ENCODE peak calls at places on chromosomes 1 and 21, in six cellular contexts. S is AG10803; W is adipocyte; Z is CD4-positive, alpha-beta memory T cell; L is uterus; H is keratinocyte. T is an unnamed sample.

GRCh38 chr1:66446261-66447001 is 87.5 kb upstream of the SGIP1 start:
- DNase-seq in S (peak), W (peak), Z (peak), L (peak), H (no peak), T (no peak)

GRCh38 chr1:108570128-108570527 is 10.2 kb downstream of the EEIG2 start:
- DNase-seq in S (peak), W (no peak), Z (peak), L (no peak), H (no peak), T (no peak)

GRCh38 chr1:56404561-56405030 is 174.8 kb downstream of the PLPP3 start:
- DNase-seq in S (peak), W (peak), Z (no peak), L (no peak), H (no peak), T (no peak)

GRCh38 chr1:18614011-18614735 is 16.5 kb upstream of the PAX7 start:
- DNase-seq in S (no peak), W (no peak), Z (no peak), L (no peak), H (no peak), T (no peak)

GRCh38 chr1:159188375-159188788 is 16.3 kb upstream of the ACKR1 start:
- DNase-seq in S (peak), W (peak), Z (no peak), L (peak), H (no peak), T (peak)

GRCh38 chr1:38671221-38671620 is 188.4 kb downstream of the RRAGC start:
- DNase-seq in S (no peak), W (no peak), Z (no peak), L (no peak), H (no peak), T (no peak)

GRCh38 chr1:53420331-53420730 is 38.9 kb upstream of the DMRTB1 start:
- DNase-seq in S (peak), W (no peak), Z (no peak), L (no peak), H (no peak), T (no peak)

GRCh38 chr1:8219530-8219929 is 98.4 kb upstream of the SLC45A1 start:
- DNase-seq in S (peak), W (no peak), Z (no peak), L (no peak), H (no peak), T (no peak)

GRCh38 chr1:228151526-228151925 is 1.8 kb downstream of the GJC2 start:
- DNase-seq in S (no peak), W (no peak), Z (peak), L (peak), H (no peak), T (peak)

GRCh38 chr1:200211157-200211556 is 183.6 kb downstream of the NR5A2 start:
- DNase-seq in S (peak), W (peak), Z (no peak), L (no peak), H (no peak), T (no peak)

GRCh38 chr1:167328306-167328705 is 107.6 kb downstream of the POU2F1 start:
- DNase-seq in S (no peak), W (no peak), Z (no peak), L (no peak), H (no peak), T (no peak)

GRCh38 chr1:37449936-37450335 is 24.4 kb upstream of the ZC3H12A start:
- DNase-seq in S (peak), W (no peak), Z (no peak), L (no peak), H (no peak), T (no peak)

GRCh38 chr1:230548997-230549396 is 93.3 kb upstream of the COG2 start:
- DNase-seq in S (no peak), W (no peak), Z (no peak), L (no peak), H (no peak), T (no peak)

GRCh38 chr1:248847181-248847955 is 9.3 kb downstream of the ZNF672 start:
- DNase-seq in S (no peak), W (no peak), Z (no peak), L (no peak), H (no peak), T (no peak)

GRCh38 chr21:38367646-38368045 is 110.9 kb downstream of the KCNJ15 start:
- DNase-seq in S (no peak), W (no peak), Z (no peak), L (no peak), H (no peak), T (no peak)

GRCh38 chr1:195721210-195721971 is 886.8 kb downstream of the KCNT2 start:
- DNase-seq in S (no peak), W (no peak), Z (peak), L (no peak), H (no peak), T (no peak)

GRCh38 chr21:17780539-17780938 is 38.6 kb downstream of the C21orf91 start:
- DNase-seq in S (no peak), W (no peak), Z (peak), L (no peak), H (peak), T (no peak)

GRCh38 chr1:10634075-10634427 is 159.3 kb downstream of the PEX14 start:
- DNase-seq in S (no peak), W (no peak), Z (no peak), L (peak), H (no peak), T (no peak)

GRCh38 chr1:7669559-7670208 is 101.4 kb upstream of the VAMP3 start:
- DNase-seq in S (peak), W (peak), Z (peak), L (no peak), H (no peak), T (no peak)

GRCh38 chr1:225691377-225691776 is 38.5 kb upstream of the ENAH start:
- DNase-seq in S (peak), W (peak), Z (no peak), L (no peak), H (no peak), T (no peak)

GRCh38 chr1:2258996-2259395 is 30.9 kb downstream of the SKI start:
- DNase-seq in S (no peak), W (no peak), Z (peak), L (no peak), H (no peak), T (no peak)

GRCh38 chr1:205301220-205301821 is 20.2 kb downstream of the NUAK2 start:
- DNase-seq in S (peak), W (peak), Z (no peak), L (no peak), H (no peak), T (peak)

GRCh38 chr1:234853906-234854647 is 244.1 kb upstream of the IRF2BP2 start:
- DNase-seq in S (peak), W (peak), Z (no peak), L (no peak), H (no peak), T (no peak)

GRCh38 chr1:13585599-13585965 is 1.9 kb downstream of the PDPN start:
- DNase-seq in S (no peak), W (no peak), Z (no peak), L (no peak), H (no peak), T (no peak)
- H3K4me3 ChIP-seq in S (no peak), W (peak), Z (no peak), L (no peak), H (peak), T (no peak)

GRCh38 chr21:33114276-33114675 is 44.3 kb downstream of the OLIG1 start:
- DNase-seq in S (no peak), W (no peak), Z (no peak), L (no peak), H (no peak), T (no peak)

GRCh38 chr21:33112670-33113596 is 43.0 kb downstream of the OLIG1 start:
- DNase-seq in S (no peak), W (no peak), Z (no peak), L (no peak), H (no peak), T (no peak)

GRCh38 chr21:33117268-33117888 is 47.4 kb downstream of the OLIG1 start:
- DNase-seq in S (no peak), W (no peak), Z (no peak), L (no peak), H (no peak), T (no peak)

GRCh38 chr21:33116669-33117267 is 46.8 kb downstream of the OLIG1 start:
- DNase-seq in S (no peak), W (no peak), Z (no peak), L (no peak), H (no peak), T (no peak)

GRCh38 chr21:33115586-33116541 is 45.9 kb downstream of the OLIG1 start:
- DNase-seq in S (no peak), W (no peak), Z (no peak), L (no peak), H (no peak), T (no peak)
- H3K4me3 ChIP-seq in S (no peak), W (no peak), Z (no peak), L (no peak), H (no peak), T (no peak)

GRCh38 chr1:87759420-87759819 is 430.7 kb downstream of the LMO4 start:
- DNase-seq in S (no peak), W (no peak), Z (no peak), L (no peak), H (no peak), T (no peak)
- H3K4me3 ChIP-seq in S (no peak), W (no peak), Z (no peak), L (no peak), H (no peak), T (no peak)

GRCh38 chr21:45248301-45248892 is 39.3 kb downstream of the POFUT2 start:
- DNase-seq in S (no peak), W (no peak), Z (no peak), L (no peak), H (no peak), T (no peak)
- H3K4me3 ChIP-seq in S (peak), W (peak), Z (no peak), L (peak), H (no peak), T (peak)

GRCh38 chr1:17125756-17126237 is 6.5 kb upstream of the PADI2 start:
- DNase-seq in S (peak), W (peak), Z (peak), L (peak), H (peak), T (peak)
- H3K4me3 ChIP-seq in S (no peak), W (no peak), Z (no peak), L (no peak), H (no peak), T (no peak)

GRCh38 chr1:21293537-21294265 is 3.4 kb upstream of the ECE1 start:
- DNase-seq in S (no peak), W (no peak), Z (peak), L (no peak), H (no peak), T (no peak)

GRCh38 chr1:21294266-21295058 is 4.2 kb upstream of the ECE1 start:
- DNase-seq in S (no peak), W (no peak), Z (peak), L (no peak), H (no peak), T (no peak)

GRCh38 chr1:21291964-21292363 is 1.7 kb upstream of the ECE1 start:
- DNase-seq in S (no peak), W (no peak), Z (no peak), L (no peak), H (no peak), T (no peak)

GRCh38 chr1:21292503-21292990 is 2.3 kb upstream of the ECE1 start:
- DNase-seq in S (no peak), W (no peak), Z (no peak), L (no peak), H (no peak), T (no peak)

DNA sequence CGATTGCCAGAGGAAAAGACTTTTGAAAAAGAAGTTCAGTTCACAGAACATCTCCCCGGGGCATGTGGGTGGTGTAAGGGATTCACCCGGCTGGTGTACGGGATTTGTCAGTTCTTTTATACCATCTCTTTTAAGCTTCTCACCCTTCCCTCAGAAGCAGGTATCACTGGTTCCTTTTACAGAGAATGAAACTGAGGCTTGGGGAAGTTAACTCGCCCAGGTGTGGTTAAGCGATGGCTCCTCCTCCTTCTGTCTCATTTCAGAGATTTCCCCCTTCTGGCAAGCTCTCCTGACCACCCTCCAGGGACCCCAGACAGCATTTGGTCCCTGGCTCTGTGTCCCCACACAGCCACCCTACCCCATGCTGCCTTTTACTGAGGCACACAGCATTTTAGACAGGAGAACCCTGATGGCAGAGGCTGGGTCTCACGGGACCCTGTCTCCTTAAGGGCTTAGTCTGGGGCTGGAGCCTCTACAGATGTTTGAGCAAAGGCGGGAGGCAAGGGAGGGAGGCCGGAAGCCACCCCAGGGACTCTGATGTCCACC is 2.8 kb upstream of the ECE1 start:
- DNase-seq in S (no peak), W (no peak), Z (peak), L (no peak), H (no peak), T (no peak)
- H3K4me3 ChIP-seq in S (no peak), W (no peak), Z (peak), L (no peak), H (no peak), T (no peak)